ENCODE peak calls at places on chromosomes 16 and 17, in seven cellular contexts. One of them, this sample, is unnamed.

GRCh38 chr16:13270602-13271001 is 369.2 kb downstream of the SHISA9 start:
- DNase-seq in stimulated activated CD8-positive, alpha-beta memory T cell treated with anti-CD3 and anti-CD28 coated beads, Interleukin-2, amount 100 ng/mL, for 1 hour: no peak
- DNase-seq in effector CD4-positive, alpha-beta T cell: no peak
- DNase-seq in right atrium auricular region: no peak
- DNase-seq in tibial artery: no peak
- DNase-seq in activated CD4-positive, alpha-beta T cell treated with anti-CD3 and anti-CD28 coated beads, Interleukin-2, amount 10 ng/mL, durations not matched to agents 7 days and 5 days: no peak
- DNase-seq in left cardiac atrium: no peak
- DNase-seq in this sample: no peak

GRCh38 chr17:15920758-15921239 is 24.1 kb upstream of the ADORA2B start:
- DNase-seq in activated CD4-positive, alpha-beta T cell treated with anti-CD3 and anti-CD28 coated beads, Interleukin-2, amount 10 ng/mL, durations not matched to agents 7 days and 5 days: no peak
- DNase-seq in tibial artery: no peak
- DNase-seq in effector CD4-positive, alpha-beta T cell: no peak
- DNase-seq in left cardiac atrium: peak
- DNase-seq in right atrium auricular region: no peak
- DNase-seq in stimulated activated CD8-positive, alpha-beta memory T cell treated with anti-CD3 and anti-CD28 coated beads, Interleukin-2, amount 100 ng/mL, for 1 hour: no peak
- DNase-seq in this sample: no peak

GRCh38 chr17:37802712-37803416 is 58.0 kb upstream of the HNF1B start:
- DNase-seq in left cardiac atrium: no peak
- DNase-seq in tibial artery: peak
- DNase-seq in right atrium auricular region: no peak
- DNase-seq in activated CD4-positive, alpha-beta T cell treated with anti-CD3 and anti-CD28 coated beads, Interleukin-2, amount 10 ng/mL, durations not matched to agents 7 days and 5 days: no peak
- DNase-seq in stimulated activated CD8-positive, alpha-beta memory T cell treated with anti-CD3 and anti-CD28 coated beads, Interleukin-2, amount 100 ng/mL, for 1 hour: no peak
- DNase-seq in effector CD4-positive, alpha-beta T cell: no peak
- DNase-seq in this sample: no peak

GRCh38 chr16:88437367-88437964 is 15.6 kb upstream of the ZFPM1 start:
- DNase-seq in right atrium auricular region: no peak
- DNase-seq in stimulated activated CD8-positive, alpha-beta memory T cell treated with anti-CD3 and anti-CD28 coated beads, Interleukin-2, amount 100 ng/mL, for 1 hour: no peak
- DNase-seq in left cardiac atrium: no peak
- DNase-seq in activated CD4-positive, alpha-beta T cell treated with anti-CD3 and anti-CD28 coated beads, Interleukin-2, amount 10 ng/mL, durations not matched to agents 7 days and 5 days: peak
- DNase-seq in effector CD4-positive, alpha-beta T cell: peak
- DNase-seq in tibial artery: no peak
- DNase-seq in this sample: no peak

GRCh38 chr16:81457326-81458133 is 12.9 kb downstream of the CMIP start:
- DNase-seq in activated CD4-positive, alpha-beta T cell treated with anti-CD3 and anti-CD28 coated beads, Interleukin-2, amount 10 ng/mL, durations not matched to agents 7 days and 5 days: no peak
- DNase-seq in right atrium auricular region: no peak
- DNase-seq in tibial artery: no peak
- DNase-seq in left cardiac atrium: no peak
- DNase-seq in stimulated activated CD8-positive, alpha-beta memory T cell treated with anti-CD3 and anti-CD28 coated beads, Interleukin-2, amount 100 ng/mL, for 1 hour: no peak
- DNase-seq in effector CD4-positive, alpha-beta T cell: no peak
- DNase-seq in this sample: no peak

GRCh38 chr16:77835111-77835510 is 46.7 kb downstream of the VAT1L start:
- DNase-seq in right atrium auricular region: no peak
- DNase-seq in stimulated activated CD8-positive, alpha-beta memory T cell treated with anti-CD3 and anti-CD28 coated beads, Interleukin-2, amount 100 ng/mL, for 1 hour: no peak
- DNase-seq in activated CD4-positive, alpha-beta T cell treated with anti-CD3 and anti-CD28 coated beads, Interleukin-2, amount 10 ng/mL, durations not matched to agents 7 days and 5 days: no peak
- DNase-seq in effector CD4-positive, alpha-beta T cell: no peak
- DNase-seq in left cardiac atrium: no peak
- DNase-seq in tibial artery: no peak
- DNase-seq in this sample: no peak

GRCh38 chr16:50928065-50928464 is 186.2 kb downstream of the CYLD start:
- DNase-seq in tibial artery: no peak
- DNase-seq in effector CD4-positive, alpha-beta T cell: no peak
- DNase-seq in right atrium auricular region: no peak
- DNase-seq in activated CD4-positive, alpha-beta T cell treated with anti-CD3 and anti-CD28 coated beads, Interleukin-2, amount 10 ng/mL, durations not matched to agents 7 days and 5 days: no peak
- DNase-seq in left cardiac atrium: no peak
- DNase-seq in stimulated activated CD8-positive, alpha-beta memory T cell treated with anti-CD3 and anti-CD28 coated beads, Interleukin-2, amount 100 ng/mL, for 1 hour: no peak
- DNase-seq in this sample: no peak

GRCh38 chr17:14301761-14302401 is 1.0 kb downstream of the HS3ST3B1 start:
- DNase-seq in tibial artery: no peak
- DNase-seq in activated CD4-positive, alpha-beta T cell treated with anti-CD3 and anti-CD28 coated beads, Interleukin-2, amount 10 ng/mL, durations not matched to agents 7 days and 5 days: peak
- DNase-seq in right atrium auricular region: no peak
- DNase-seq in left cardiac atrium: peak
- DNase-seq in stimulated activated CD8-positive, alpha-beta memory T cell treated with anti-CD3 and anti-CD28 coated beads, Interleukin-2, amount 100 ng/mL, for 1 hour: no peak
- DNase-seq in effector CD4-positive, alpha-beta T cell: peak
- DNase-seq in this sample: no peak

GRCh38 chr17:64245218-64246145 is 17.6 kb downstream of the TEX2 start:
- DNase-seq in left cardiac atrium: no peak
- DNase-seq in tibial artery: no peak
- DNase-seq in effector CD4-positive, alpha-beta T cell: no peak
- DNase-seq in activated CD4-positive, alpha-beta T cell treated with anti-CD3 and anti-CD28 coated beads, Interleukin-2, amount 10 ng/mL, durations not matched to agents 7 days and 5 days: no peak
- DNase-seq in right atrium auricular region: no peak
- DNase-seq in stimulated activated CD8-positive, alpha-beta memory T cell treated with anti-CD3 and anti-CD28 coated beads, Interleukin-2, amount 100 ng/mL, for 1 hour: no peak
- DNase-seq in this sample: no peak

GRCh38 chr16:50711862-50712567 is 18.6 kb downstream of the NOD2 start:
- DNase-seq in activated CD4-positive, alpha-beta T cell treated with anti-CD3 and anti-CD28 coated beads, Interleukin-2, amount 10 ng/mL, durations not matched to agents 7 days and 5 days: no peak
- DNase-seq in stimulated activated CD8-positive, alpha-beta memory T cell treated with anti-CD3 and anti-CD28 coated beads, Interleukin-2, amount 100 ng/mL, for 1 hour: no peak
- DNase-seq in right atrium auricular region: no peak
- DNase-seq in tibial artery: no peak
- DNase-seq in left cardiac atrium: peak
- DNase-seq in effector CD4-positive, alpha-beta T cell: no peak
- DNase-seq in this sample: no peak

GRCh38 chr16:71364306-71364705 is 5.8 kb downstream of the CALB2 start:
- DNase-seq in left cardiac atrium: no peak
- DNase-seq in tibial artery: no peak
- DNase-seq in effector CD4-positive, alpha-beta T cell: no peak
- DNase-seq in stimulated activated CD8-positive, alpha-beta memory T cell treated with anti-CD3 and anti-CD28 coated beads, Interleukin-2, amount 100 ng/mL, for 1 hour: no peak
- DNase-seq in activated CD4-positive, alpha-beta T cell treated with anti-CD3 and anti-CD28 coated beads, Interleukin-2, amount 10 ng/mL, durations not matched to agents 7 days and 5 days: no peak
- DNase-seq in right atrium auricular region: no peak
- DNase-seq in this sample: no peak

GRCh38 chr16:760498-761343 is at the start of gene MSLN:
- DNase-seq in activated CD4-positive, alpha-beta T cell treated with anti-CD3 and anti-CD28 coated beads, Interleukin-2, amount 10 ng/mL, durations not matched to agents 7 days and 5 days: no peak
- DNase-seq in left cardiac atrium: peak
- DNase-seq in right atrium auricular region: no peak
- DNase-seq in tibial artery: no peak
- DNase-seq in stimulated activated CD8-positive, alpha-beta memory T cell treated with anti-CD3 and anti-CD28 coated beads, Interleukin-2, amount 100 ng/mL, for 1 hour: no peak
- DNase-seq in effector CD4-positive, alpha-beta T cell: no peak
- DNase-seq in this sample: no peak

GRCh38 chr16:30896890-30897730 is 696 bp downstream of the CTF1 start:
- DNase-seq in activated CD4-positive, alpha-beta T cell treated with anti-CD3 and anti-CD28 coated beads, Interleukin-2, amount 10 ng/mL, durations not matched to agents 7 days and 5 days: peak
- DNase-seq in effector CD4-positive, alpha-beta T cell: peak
- DNase-seq in left cardiac atrium: peak
- DNase-seq in tibial artery: peak
- DNase-seq in right atrium auricular region: peak
- DNase-seq in stimulated activated CD8-positive, alpha-beta memory T cell treated with anti-CD3 and anti-CD28 coated beads, Interleukin-2, amount 100 ng/mL, for 1 hour: peak
- DNase-seq in this sample: peak

GRCh38 chr16:66476328-66477027 is 49.4 kb downstream of the BEAN1 start:
- DNase-seq in stimulated activated CD8-positive, alpha-beta memory T cell treated with anti-CD3 and anti-CD28 coated beads, Interleukin-2, amount 100 ng/mL, for 1 hour: no peak
- DNase-seq in activated CD4-positive, alpha-beta T cell treated with anti-CD3 and anti-CD28 coated beads, Interleukin-2, amount 10 ng/mL, durations not matched to agents 7 days and 5 days: peak
- DNase-seq in left cardiac atrium: no peak
- DNase-seq in effector CD4-positive, alpha-beta T cell: no peak
- DNase-seq in tibial artery: no peak
- DNase-seq in right atrium auricular region: peak
- DNase-seq in this sample: no peak

GRCh38 chr16:782766-783403 is 5.3 kb downstream of the RPUSD1 start:
- DNase-seq in stimulated activated CD8-positive, alpha-beta memory T cell treated with anti-CD3 and anti-CD28 coated beads, Interleukin-2, amount 100 ng/mL, for 1 hour: no peak
- DNase-seq in left cardiac atrium: no peak
- DNase-seq in activated CD4-positive, alpha-beta T cell treated with anti-CD3 and anti-CD28 coated beads, Interleukin-2, amount 10 ng/mL, durations not matched to agents 7 days and 5 days: no peak
- DNase-seq in right atrium auricular region: no peak
- DNase-seq in tibial artery: no peak
- DNase-seq in effector CD4-positive, alpha-beta T cell: no peak
- DNase-seq in this sample: no peak

GRCh38 chr16:22815863-22816262 is 1.9 kb downstream of the HS3ST2 start:
- DNase-seq in stimulated activated CD8-positive, alpha-beta memory T cell treated with anti-CD3 and anti-CD28 coated beads, Interleukin-2, amount 100 ng/mL, for 1 hour: no peak
- DNase-seq in left cardiac atrium: no peak
- DNase-seq in tibial artery: no peak
- DNase-seq in effector CD4-positive, alpha-beta T cell: no peak
- DNase-seq in activated CD4-positive, alpha-beta T cell treated with anti-CD3 and anti-CD28 coated beads, Interleukin-2, amount 10 ng/mL, durations not matched to agents 7 days and 5 days: no peak
- DNase-seq in right atrium auricular region: no peak
- DNase-seq in this sample: no peak

GRCh38 chr16:12412252-12412651 is 391.4 kb downstream of the CPPED1 start:
- DNase-seq in effector CD4-positive, alpha-beta T cell: no peak
- DNase-seq in stimulated activated CD8-positive, alpha-beta memory T cell treated with anti-CD3 and anti-CD28 coated beads, Interleukin-2, amount 100 ng/mL, for 1 hour: no peak
- DNase-seq in activated CD4-positive, alpha-beta T cell treated with anti-CD3 and anti-CD28 coated beads, Interleukin-2, amount 10 ng/mL, durations not matched to agents 7 days and 5 days: no peak
- DNase-seq in left cardiac atrium: no peak
- DNase-seq in right atrium auricular region: no peak
- DNase-seq in tibial artery: no peak
- DNase-seq in this sample: no peak

GRCh38 chr17:28693866-28694265 is 17.8 kb downstream of the PROCA1 start:
- DNase-seq in left cardiac atrium: no peak
- DNase-seq in right atrium auricular region: no peak
- DNase-seq in effector CD4-positive, alpha-beta T cell: no peak
- DNase-seq in stimulated activated CD8-positive, alpha-beta memory T cell treated with anti-CD3 and anti-CD28 coated beads, Interleukin-2, amount 100 ng/mL, for 1 hour: no peak
- DNase-seq in activated CD4-positive, alpha-beta T cell treated with anti-CD3 and anti-CD28 coated beads, Interleukin-2, amount 10 ng/mL, durations not matched to agents 7 days and 5 days: no peak
- DNase-seq in tibial artery: no peak
- DNase-seq in this sample: no peak

GRCh38 chr17:78117027-78117981 is 11.3 kb downstream of the TMC6 start:
- DNase-seq in activated CD4-positive, alpha-beta T cell treated with anti-CD3 and anti-CD28 coated beads, Interleukin-2, amount 10 ng/mL, durations not matched to agents 7 days and 5 days: no peak
- DNase-seq in effector CD4-positive, alpha-beta T cell: no peak
- DNase-seq in right atrium auricular region: no peak
- DNase-seq in stimulated activated CD8-positive, alpha-beta memory T cell treated with anti-CD3 and anti-CD28 coated beads, Interleukin-2, amount 100 ng/mL, for 1 hour: no peak
- DNase-seq in left cardiac atrium: peak
- DNase-seq in tibial artery: no peak
- DNase-seq in this sample: no peak

GRCh38 chr16:180101-180920 is at the start of gene HBQ1:
- DNase-seq in tibial artery: no peak
- DNase-seq in left cardiac atrium: no peak
- DNase-seq in effector CD4-positive, alpha-beta T cell: no peak
- DNase-seq in stimulated activated CD8-positive, alpha-beta memory T cell treated with anti-CD3 and anti-CD28 coated beads, Interleukin-2, amount 100 ng/mL, for 1 hour: no peak
- DNase-seq in activated CD4-positive, alpha-beta T cell treated with anti-CD3 and anti-CD28 coated beads, Interleukin-2, amount 10 ng/mL, durations not matched to agents 7 days and 5 days: no peak
- DNase-seq in right atrium auricular region: no peak
- DNase-seq in this sample: no peak

GRCh38 chr17:14741516-14741915 is 440.6 kb downstream of the HS3ST3B1 start:
- DNase-seq in stimulated activated CD8-positive, alpha-beta memory T cell treated with anti-CD3 and anti-CD28 coated beads, Interleukin-2, amount 100 ng/mL, for 1 hour: no peak
- DNase-seq in effector CD4-positive, alpha-beta T cell: no peak
- DNase-seq in left cardiac atrium: no peak
- DNase-seq in right atrium auricular region: no peak
- DNase-seq in activated CD4-positive, alpha-beta T cell treated with anti-CD3 and anti-CD28 coated beads, Interleukin-2, amount 10 ng/mL, durations not matched to agents 7 days and 5 days: no peak
- DNase-seq in tibial artery: no peak
- DNase-seq in this sample: no peak

GRCh38 chr17:55845385-55845784 is 94.5 kb downstream of the PCTP start:
- DNase-seq in activated CD4-positive, alpha-beta T cell treated with anti-CD3 and anti-CD28 coated beads, Interleukin-2, amount 10 ng/mL, durations not matched to agents 7 days and 5 days: peak
- DNase-seq in tibial artery: peak
- DNase-seq in right atrium auricular region: peak
- DNase-seq in effector CD4-positive, alpha-beta T cell: no peak
- DNase-seq in stimulated activated CD8-positive, alpha-beta memory T cell treated with anti-CD3 and anti-CD28 coated beads, Interleukin-2, amount 100 ng/mL, for 1 hour: no peak
- DNase-seq in left cardiac atrium: peak
- DNase-seq in this sample: no peak

GRCh38 chr17:65131244-65131643 is 5.9 kb upstream of the RGS9 start:
- DNase-seq in tibial artery: no peak
- DNase-seq in activated CD4-positive, alpha-beta T cell treated with anti-CD3 and anti-CD28 coated beads, Interleukin-2, amount 10 ng/mL, durations not matched to agents 7 days and 5 days: no peak
- DNase-seq in right atrium auricular region: no peak
- DNase-seq in left cardiac atrium: no peak
- DNase-seq in stimulated activated CD8-positive, alpha-beta memory T cell treated with anti-CD3 and anti-CD28 coated beads, Interleukin-2, amount 100 ng/mL, for 1 hour: no peak
- DNase-seq in effector CD4-positive, alpha-beta T cell: no peak
- DNase-seq in this sample: no peak

GRCh38 chr17:72640415-72641165 is 451.9 kb downstream of the SLC39A11 start:
- DNase-seq in activated CD4-positive, alpha-beta T cell treated with anti-CD3 and anti-CD28 coated beads, Interleukin-2, amount 10 ng/mL, durations not matched to agents 7 days and 5 days: no peak
- DNase-seq in right atrium auricular region: no peak
- DNase-seq in stimulated activated CD8-positive, alpha-beta memory T cell treated with anti-CD3 and anti-CD28 coated beads, Interleukin-2, amount 100 ng/mL, for 1 hour: no peak
- DNase-seq in left cardiac atrium: no peak
- DNase-seq in tibial artery: no peak
- DNase-seq in effector CD4-positive, alpha-beta T cell: no peak
- DNase-seq in this sample: no peak

GRCh38 chr17:73203135-73203787 is 10.4 kb downstream of the COG1 start:
- DNase-seq in activated CD4-positive, alpha-beta T cell treated with anti-CD3 and anti-CD28 coated beads, Interleukin-2, amount 10 ng/mL, durations not matched to agents 7 days and 5 days: no peak
- DNase-seq in tibial artery: peak
- DNase-seq in effector CD4-positive, alpha-beta T cell: no peak
- DNase-seq in stimulated activated CD8-positive, alpha-beta memory T cell treated with anti-CD3 and anti-CD28 coated beads, Interleukin-2, amount 100 ng/mL, for 1 hour: no peak
- DNase-seq in left cardiac atrium: no peak
- DNase-seq in right atrium auricular region: no peak
- DNase-seq in this sample: no peak

GRCh38 chr17:57480438-57481196 is 224.3 kb downstream of the MSI2 start:
- DNase-seq in right atrium auricular region: no peak
- DNase-seq in left cardiac atrium: no peak
- DNase-seq in stimulated activated CD8-positive, alpha-beta memory T cell treated with anti-CD3 and anti-CD28 coated beads, Interleukin-2, amount 100 ng/mL, for 1 hour: no peak
- DNase-seq in activated CD4-positive, alpha-beta T cell treated with anti-CD3 and anti-CD28 coated beads, Interleukin-2, amount 10 ng/mL, durations not matched to agents 7 days and 5 days: no peak
- DNase-seq in tibial artery: no peak
- DNase-seq in effector CD4-positive, alpha-beta T cell: no peak
- DNase-seq in this sample: no peak